ENCODE peak calls at places on chromosomes 4 and X, in nine cellular contexts. R, X, P, C, W, E, G, H and N are unnamed samples.

GRCh38 chr4:152299553-152299952 is 236.3 kb downstream of the FBXW7 start:
- DNase-seq in X (no peak), E (no peak), R (no peak), W (no peak), G (no peak), C (no peak), P (no peak), H (no peak), N (no peak)

GRCh38 chrX:152817082-152817744 is 13.3 kb downstream of the CETN2 start:
- DNase-seq in C (no peak), R (peak; percentile 56), P (peak; percentile 43), X (peak; percentile 26), E (no peak), G (no peak), H (no peak), W (no peak), N (no peak)

GRCh38 chr4:77911842-77912450 is 49.3 kb downstream of the MRPL1 start:
- DNase-seq in W (no peak), H (no peak), G (no peak), R (no peak), E (no peak), C (no peak), X (no peak), P (no peak), N (peak; percentile 4)

GRCh38 chr4:128186623-128187022 is 101.0 kb downstream of the PGRMC2 start:
- DNase-seq in W (no peak), R (no peak), E (no peak), X (no peak), H (no peak), G (no peak), C (no peak), P (no peak), N (no peak)

GRCh38 chr4:137533855-137534254 is 1.6 kb upstream of the PCDH18 start:
- DNase-seq in W (no peak), P (no peak), C (no peak), X (no peak), G (no peak), H (no peak), R (no peak), E (no peak), N (no peak)

GRCh38 chr4:109049926-109050325 is 252.5 kb downstream of the COL25A1 start:
- DNase-seq in G (no peak), P (no peak), H (no peak), C (no peak), X (no peak), E (no peak), W (no peak), R (no peak), N (no peak)

GRCh38 chrX:153906126-153906917 is 1.8 kb downstream of the AVPR2 start:
- DNase-seq in H (no peak), X (no peak), E (no peak), W (no peak), C (no peak), G (no peak), R (no peak), P (no peak), N (no peak)

GRCh38 chr4:40316333-40316781 is 18.8 kb upstream of the CHRNA9 start:
- DNase-seq in C (peak; percentile 91), P (no peak), X (no peak), W (no peak), E (no peak), G (no peak), H (peak; percentile 73), R (peak; percentile 9), N (peak; percentile 32)

GRCh38 chr4:83552924-83553323 is 17.0 kb downstream of the GPAT3 start:
- DNase-seq in R (peak; percentile 21), W (no peak), H (peak; percentile 73), P (no peak), C (peak; percentile 42), X (no peak), G (no peak), E (no peak), N (no peak)

GRCh38 chrX:71533514-71533849 is 578 bp downstream of the OGT start:
- DNase-seq in E (no peak), P (no peak), X (no peak), C (no peak), W (no peak), R (no peak), H (no peak), G (no peak), N (no peak)

GRCh38 chr4:153152453-153153338 is 51.5 kb upstream of the TRIM2 start:
- DNase-seq in X (peak; percentile 51), E (peak; percentile 33), R (peak; percentile 85), W (peak; percentile 58), H (no peak), C (no peak), P (peak; percentile 77), G (peak; percentile 29), N (peak; percentile 50)

GRCh38 chr4:59712474-59712873 is 1487.7 kb upstream of the ADGRL3 start:
- DNase-seq in G (no peak), W (no peak), C (no peak), X (no peak), R (no peak), E (no peak), H (no peak), P (no peak), N (no peak)

GRCh38 chrX:109863811-109864210 is 130.8 kb upstream of the ACSL4 start:
- DNase-seq in P (no peak), G (no peak), E (no peak), C (no peak), R (no peak), X (no peak), W (no peak), H (no peak), N (no peak)

GRCh38 chr4:56575820-56576429 is 70.3 kb downstream of the ARL9 start:
- DNase-seq in W (no peak), P (peak; percentile 45), C (peak; percentile 24), H (peak; percentile 12), G (no peak), R (no peak), X (no peak), E (no peak), N (peak; percentile 12)

GRCh38 chrX:119753639-119754257 is 4.6 kb upstream of the SOWAHD start:
- DNase-seq in X (peak; percentile 12), G (no peak), H (no peak), C (no peak), P (peak; percentile 57), R (peak; percentile 67), E (no peak), W (no peak), N (peak; percentile 48)
- TF ChIP-seq CTCF in X (no peak), G (no peak), H (peak; percentile 57), C (peak; percentile 44), P (peak; percentile 65), R (no peak), E (no peak), W (peak; percentile 27), N (peak; percentile 48)

GRCh38 chr4:3247399-3248177 is 1.4 kb upstream of the MSANTD1 start:
- DNase-seq in G (no peak), H (no peak), E (no peak), P (no peak), C (no peak), R (no peak), X (no peak), W (no peak), N (no peak)

GRCh38 chr4:3244747-3245146 is 4.2 kb upstream of the MSANTD1 start:
- DNase-seq in E (no peak), W (no peak), X (no peak), P (no peak), C (no peak), R (no peak), G (no peak), H (no peak), N (no peak)

GRCh38 chr4:3245676-3246075 is 3.3 kb upstream of the MSANTD1 start:
- DNase-seq in H (no peak), R (no peak), E (no peak), C (no peak), X (no peak), G (no peak), P (no peak), W (no peak), N (no peak)

GRCh38 chr4:3248178-3248480 is 830 bp upstream of the MSANTD1 start:
- DNase-seq in W (no peak), R (no peak), P (no peak), G (no peak), H (no peak), E (no peak), X (no peak), C (no peak), N (no peak)

DNA sequence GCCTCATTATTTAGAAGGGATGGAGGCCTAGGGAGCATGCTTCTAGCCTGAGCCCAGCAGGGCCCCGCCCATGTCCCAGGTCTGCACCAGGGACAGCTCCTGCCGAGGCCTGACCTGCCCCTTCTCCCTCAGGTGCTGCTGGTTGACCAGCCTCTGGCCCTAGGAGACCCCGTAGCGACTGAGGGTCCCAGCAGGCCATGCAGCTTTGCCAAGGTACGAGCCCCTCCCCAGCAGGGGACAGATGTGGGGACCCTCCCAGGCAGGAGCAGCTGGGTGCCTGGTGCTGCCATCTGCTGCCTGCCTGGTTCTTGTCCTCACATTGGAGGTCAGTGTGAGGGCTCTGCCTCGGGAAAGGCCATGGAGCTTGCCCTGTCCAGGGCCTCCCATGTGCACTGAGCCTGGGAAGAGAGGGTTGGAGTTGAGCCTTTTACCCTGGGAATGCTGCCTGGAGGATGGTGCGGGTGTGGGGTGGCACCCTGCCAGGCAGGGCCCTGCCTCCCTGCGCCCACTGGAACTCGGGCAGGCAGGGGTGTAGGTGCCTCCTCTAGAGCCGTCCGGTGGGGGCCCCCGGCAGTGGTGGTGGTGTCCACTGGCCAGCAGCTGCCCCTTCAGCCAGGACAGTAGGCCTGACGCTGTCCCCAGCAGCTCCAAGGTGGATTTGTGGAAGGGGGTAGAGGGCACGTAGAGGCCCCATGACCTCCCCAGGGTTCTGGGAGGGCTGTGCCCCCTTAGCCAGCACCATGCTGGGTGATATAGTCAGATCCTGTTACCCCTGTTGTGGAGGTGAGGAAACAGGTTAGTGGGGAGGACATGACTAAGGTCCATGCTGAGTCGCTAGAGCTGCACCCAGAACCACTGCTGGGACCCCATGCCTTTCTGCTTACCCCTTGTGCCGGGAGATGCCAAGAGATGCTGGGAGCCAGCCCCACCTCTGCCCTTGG is 2.2 kb upstream of the MSANTD1 start:
- DNase-seq in W (no peak), G (no peak), X (no peak), H (no peak), C (no peak), R (no peak), E (no peak), P (no peak), N (no peak)
- TF ChIP-seq CTCF in W (no peak), G (no peak), X (no peak), H (peak; percentile 7), C (no peak), R (no peak), E (no peak), P (no peak), N (no peak)

GRCh38 chr4:186472948-186473347 is 82.4 kb downstream of the MTNR1A start:
- DNase-seq in P (peak; percentile 30), G (no peak), X (peak; percentile 32), R (no peak), E (no peak), C (no peak), W (no peak), H (no peak), N (no peak)
- TF ChIP-seq CTCF in P (peak; percentile 74), G (no peak), X (peak; percentile 45), R (no peak), E (peak; percentile 63), C (peak; percentile 57), W (peak; percentile 61), H (peak; percentile 72), N (no peak)

DNA sequence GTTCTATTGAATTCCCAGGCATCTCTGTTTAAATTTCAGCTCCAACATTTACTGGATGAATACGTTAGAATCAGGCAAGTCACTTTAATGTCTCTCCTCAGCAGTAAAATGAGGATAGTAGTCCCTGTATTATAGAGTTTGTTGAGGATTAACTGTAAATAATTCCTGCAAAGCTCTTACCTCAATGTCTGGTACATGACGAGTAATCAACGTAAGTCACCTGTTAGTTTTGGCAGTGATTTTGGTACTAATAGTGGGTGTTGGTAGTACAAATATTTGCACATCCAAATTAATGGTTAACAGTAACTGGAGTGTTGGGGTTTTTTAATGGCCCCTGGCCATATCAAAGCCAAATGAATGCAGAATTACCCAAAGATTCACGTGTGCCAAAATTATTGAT is 189.8 kb upstream of the GALNT7 start:
- DNase-seq in H (no peak), C (no peak), P (no peak), E (no peak), R (no peak), G (no peak), W (no peak), X (no peak), N (no peak)
- TF ChIP-seq CTCF in H (no peak), C (no peak), P (no peak), E (no peak), R (no peak), G (no peak), W (no peak), X (no peak), N (no peak)